ENCODE peak calls at places on chromosomes 1 and 21, in nine cellular contexts. X, P, Q, T, U, V, S, O and Y are unnamed samples.
A peak's percentile ranks its signal among the peaks of the same experiment; 100 is the strongest.

GRCh38 chr1:47722101-47722500 is 275.1 kb downstream of the TRABD2B start:
- DNase-seq in V (no peak), P (no peak), Q (no peak), T (no peak), S (no peak), O (no peak), U (no peak), X (no peak), Y (no peak)

GRCh38 chr1:173469656-173470055 is 7.5 kb upstream of the PRDX6 start:
- DNase-seq in P (no peak), Q (no peak), V (no peak), X (no peak), O (no peak), T (no peak), U (no peak), S (no peak), Y (no peak)

GRCh38 chr1:187070076-187070475 is 241.3 kb downstream of the PLA2G4A start:
- DNase-seq in S (no peak), V (no peak), U (no peak), P (no peak), X (no peak), T (no peak), Q (peak; percentile 29), O (no peak), Y (no peak)

GRCh38 chr21:37273911-37274690 is 7.0 kb upstream of the VPS26C start:
- DNase-seq in V (no peak), O (no peak), U (peak; percentile 12), P (no peak), Q (no peak), T (no peak), S (no peak), X (no peak), Y (no peak)

GRCh38 chr21:44800971-44801467 is 601 bp downstream of the UBE2G2 start:
- DNase-seq in U (peak; percentile 33), V (no peak), O (no peak), S (no peak), P (no peak), X (no peak), Q (peak; percentile 26), T (no peak), Y (no peak)

GRCh38 chr1:62621907-62622306 is 24.6 kb downstream of the ANGPTL3 start:
- DNase-seq in Q (peak; percentile 95), X (no peak), U (peak; percentile 89), T (peak; percentile 87), P (peak; percentile 57), O (no peak), V (peak; percentile 13), S (no peak), Y (no peak)

GRCh38 chr21:25835397-25835796 is 100.6 kb downstream of the GABPA start:
- DNase-seq in X (no peak), V (no peak), O (no peak), U (peak; percentile 34), S (no peak), P (no peak), Q (no peak), T (peak; percentile 65), Y (no peak)

GRCh38 chr1:59682405-59683080 is 132.2 kb upstream of the HOOK1 start:
- DNase-seq in O (no peak), X (no peak), U (no peak), T (no peak), S (no peak), Q (peak; percentile 77), P (no peak), V (no peak), Y (no peak)

GRCh38 chr1:116404699-116405098 is 31.7 kb downstream of the ATP1A1 start:
- DNase-seq in P (no peak), Q (no peak), S (no peak), O (no peak), X (no peak), U (no peak), T (no peak), V (no peak), Y (no peak)

GRCh38 chr1:116401646-116402176 is 28.7 kb downstream of the ATP1A1 start:
- DNase-seq in O (no peak), T (no peak), U (no peak), S (no peak), P (no peak), V (no peak), Q (no peak), X (no peak), Y (no peak)

GRCh38 chr1:116400780-116401179 is 27.7 kb downstream of the ATP1A1 start:
- DNase-seq in P (no peak), O (no peak), V (no peak), T (no peak), U (no peak), Q (no peak), S (no peak), X (no peak), Y (no peak)

GRCh38 chr1:116403506-116404136 is 30.6 kb downstream of the ATP1A1 start:
- DNase-seq in U (no peak), O (no peak), X (no peak), V (no peak), T (no peak), Q (no peak), P (no peak), S (no peak), Y (no peak)

DNA sequence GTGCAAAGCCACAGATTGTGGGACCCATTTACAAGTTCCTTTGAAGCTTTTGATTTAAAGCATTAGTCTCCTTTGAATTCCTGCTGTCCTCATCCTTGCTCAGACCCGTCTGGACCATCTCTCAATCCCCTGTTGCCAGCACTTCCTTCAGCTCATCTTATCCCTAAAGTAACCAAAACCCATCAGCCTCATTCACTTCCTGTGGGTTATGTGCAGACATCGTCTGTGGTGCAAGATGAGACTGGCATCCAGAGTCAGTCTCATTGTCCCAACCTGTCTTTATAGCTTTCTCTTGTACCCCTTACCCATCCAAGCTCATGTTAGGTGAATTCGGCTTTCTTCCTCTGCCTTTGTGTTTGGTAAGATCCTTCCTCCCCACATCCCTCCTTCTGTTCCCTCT is 29.3 kb downstream of the ATP1A1 start:
- DNase-seq in O (no peak), T (no peak), V (no peak), P (no peak), S (no peak), X (no peak), Q (no peak), U (no peak), Y (no peak)
- H3K27ac ChIP-seq in O (no peak overlapping the region), T (no peak overlapping the region), V (peak overlapping the region; percentile 4), P (no peak overlapping the region), S (no peak overlapping the region), X (no peak overlapping the region), Q (no peak overlapping the region), U (peak overlapping the region; percentile 95), Y (no peak overlapping the region)

GRCh38 chr21:14616303-14617039 is 70.4 kb upstream of the SAMSN1 start:
- DNase-seq in Q (no peak), T (no peak), X (no peak), U (no peak), S (no peak), P (no peak), O (no peak), V (no peak), Y (no peak)

GRCh38 chr21:14617836-14618235 is 71.7 kb upstream of the SAMSN1 start:
- DNase-seq in P (no peak), V (no peak), S (no peak), Q (no peak), O (no peak), U (peak; percentile 19), T (no peak), X (no peak), Y (no peak)

GRCh38 chr21:14614287-14614686 is 68.2 kb upstream of the SAMSN1 start:
- DNase-seq in T (no peak), U (no peak), V (no peak), X (no peak), S (no peak), P (no peak), O (no peak), Q (no peak), Y (no peak)

GRCh38 chr21:14620152-14620551 is 74.0 kb upstream of the SAMSN1 start:
- DNase-seq in U (no peak), T (no peak), P (no peak), Q (no peak), V (no peak), O (no peak), S (no peak), X (no peak), Y (no peak)

DNA sequence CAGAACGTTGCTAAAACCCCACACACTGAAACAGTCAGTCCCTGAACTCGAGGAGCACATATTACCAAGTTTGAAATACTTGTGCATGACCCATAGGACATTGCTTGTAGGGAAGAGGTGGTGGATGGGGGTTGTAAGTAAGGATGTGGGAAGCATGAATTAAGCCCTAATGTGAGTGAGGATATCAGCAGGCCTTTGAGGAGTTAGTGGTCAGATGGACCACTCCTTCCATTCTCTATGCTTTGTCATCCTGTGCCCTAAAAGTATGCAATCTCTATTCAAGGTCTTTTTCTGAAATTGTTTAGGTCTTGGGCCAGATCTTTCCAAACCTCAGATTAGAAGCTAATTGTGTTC is 70.9 kb upstream of the SAMSN1 start:
- DNase-seq in O (no peak), T (no peak), Q (no peak), V (no peak), X (no peak), S (no peak), U (no peak), P (no peak), Y (no peak)
- H3K9me3 ChIP-seq in O (no peaks in the 10 kb centered on the region), T (no peaks in the 10 kb centered on the region), Q (no peaks in the 10 kb centered on the region), V (no peaks in the 10 kb centered on the region), X (peaks cover 21% of the 10 kb centered on the region), S (no peaks in the 10 kb centered on the region), U (no peaks in the 10 kb centered on the region), P (no peaks in the 10 kb centered on the region), Y (no peaks in the 10 kb centered on the region)

GRCh38 chr1:39268906-39269305 is 64.4 kb downstream of the MACF1 start:
- DNase-seq in O (no peak), T (no peak), S (no peak), U (no peak), Q (peak; percentile 13), X (no peak), P (no peak), V (no peak), Y (no peak)

GRCh38 chr1:39269791-39270342 is 65.4 kb downstream of the MACF1 start:
- DNase-seq in S (no peak), V (no peak), X (no peak), O (no peak), U (peak; percentile 77), Q (peak; percentile 82), T (no peak), P (no peak), Y (no peak)

GRCh38 chr1:39270368-39270767 is 65.9 kb downstream of the MACF1 start:
- DNase-seq in O (no peak), U (no peak), V (peak; percentile 59), T (no peak), P (no peak), S (no peak), X (no peak), Q (no peak), Y (no peak)

GRCh38 chr1:39268112-39268581 is 63.7 kb downstream of the MACF1 start:
- DNase-seq in O (no peak), T (no peak), Q (peak; percentile 90), V (peak; percentile 46), P (no peak), U (peak; percentile 90), X (no peak), S (peak; percentile 37), Y (no peak)

GRCh38 chr1:39269349-39269748 is 64.9 kb downstream of the MACF1 start:
- DNase-seq in V (no peak), O (no peak), U (no peak), X (no peak), Q (no peak), T (no peak), S (no peak), P (no peak), Y (no peak)
- H3K4me1 ChIP-seq in V (peaks cover 58% of the 10 kb centered on the region), O (peaks cover 60% of the 10 kb centered on the region), U (peaks cover 33% of the 10 kb centered on the region), X (peaks cover 44% of the 10 kb centered on the region), Q (peaks cover 19% of the 10 kb centered on the region), T (peaks cover 9% of the 10 kb centered on the region), S (peaks cover 75% of the 10 kb centered on the region), P (peaks cover 59% of the 10 kb centered on the region), Y (peaks cover 69% of the 10 kb centered on the region)

GRCh38 chr1:228900099-228900965 is 165.1 kb downstream of the RHOU start:
- DNase-seq in V (peak; percentile 9), O (no peak), T (no peak), U (peak; percentile 32), X (peak; percentile 23), S (no peak), Q (peak; percentile 22), P (no peak), Y (no peak)

GRCh38 chr1:228900993-228901392 is 165.7 kb downstream of the RHOU start:
- DNase-seq in V (no peak), X (peak; percentile 21), T (no peak), S (no peak), U (no peak), Q (no peak), P (no peak), O (no peak), Y (no peak)

GRCh38 chr1:228903573-228904122 is 168.4 kb downstream of the RHOU start:
- DNase-seq in X (peak; percentile 27), P (no peak), O (no peak), U (peak; percentile 25), Q (no peak), V (no peak), T (no peak), S (no peak), Y (no peak)

GRCh38 chr1:228902781-228903572 is 167.7 kb downstream of the RHOU start:
- DNase-seq in S (peak; percentile 54), V (peak; percentile 89), X (peak; percentile 29), P (no peak), Q (peak; percentile 99), U (peak; percentile 99), T (peak; percentile 92), O (no peak), Y (peak; percentile 53)

GRCh38 chr1:228901936-228902681 is 166.8 kb downstream of the RHOU start:
- DNase-seq in Q (no peak), O (no peak), T (no peak), S (no peak), X (peak; percentile 45), P (no peak), U (no peak), V (no peak), Y (no peak)
- H3K27ac ChIP-seq in Q (no peak overlapping the region), O (no peak overlapping the region), T (peak overlapping the region; percentile 57), S (no peak overlapping the region), X (no peak overlapping the region), P (no peak overlapping the region), U (no peak overlapping the region), V (no peak overlapping the region), Y (no peak overlapping the region)